ENCODE peak calls at places on chromosome 3, in six cellular contexts. I, Z, E, O, N and G are unnamed samples.

GRCh38 chr3:39435006-39435748 is 28.7 kb downstream of the RPSA start:
- DNase-seq in I (no peak), O (no peak), Z (no peak), E (no peak), N (no peak), G (no peak)

GRCh38 chr3:55904716-55905115 is 417.6 kb upstream of the WNT5A start:
- DNase-seq in N (no peak), E (no peak), I (no peak), Z (no peak), O (no peak), G (no peak)

GRCh38 chr3:118938183-118938961 is 96.3 kb downstream of the IGSF11 start:
- DNase-seq in O (no peak), N (no peak), E (peak), I (no peak), Z (no peak), G (no peak)

GRCh38 chr3:13027154-13027553 is 46.1 kb downstream of the IQSEC1 start:
- DNase-seq in Z (no peak), I (no peak), E (no peak), N (no peak), O (no peak), G (no peak)

GRCh38 chr3:106204160-106204868 is 335.5 kb upstream of the CBLB start:
- DNase-seq in N (no peak), I (no peak), Z (no peak), E (no peak), O (no peak), G (no peak)

GRCh38 chr3:52983336-52983807 is 62.5 kb downstream of the SFMBT1 start:
- DNase-seq in N (peak), O (peak), Z (no peak), I (no peak), E (no peak), G (peak)

GRCh38 chr3:179652467-179653105 is at the start of gene USP13:
- DNase-seq in Z (peak), N (peak), E (peak), I (no peak), O (peak), G (peak)

GRCh38 chr3:52403271-52403841 is 41.5 kb downstream of the SEMA3G start:
- DNase-seq in E (no peak), N (no peak), I (peak), O (no peak), Z (no peak), G (no peak)

GRCh38 chr3:150414989-150415388 is 6.9 kb downstream of the TSC22D2 start:
- DNase-seq in N (no peak), I (no peak), Z (no peak), E (peak), O (no peak), G (no peak)
- TF ChIP-seq CTCF in N (no peak), I (no peak), Z (no peak), E (no peak), O (no peak), G (no peak)

GRCh38 chr3:72309626-72310025 is 524.7 kb upstream of the PROK2 start:
- DNase-seq in Z (no peak), E (no peak), N (no peak), O (no peak), I (no peak), G (no peak)

GRCh38 chr3:72312339-72312738 is 527.4 kb upstream of the PROK2 start:
- DNase-seq in E (no peak), N (no peak), I (no peak), Z (no peak), O (no peak), G (no peak)

GRCh38 chr3:72307438-72308105 is 522.6 kb upstream of the PROK2 start:
- DNase-seq in Z (no peak), O (no peak), I (no peak), N (no peak), E (no peak), G (no peak)

GRCh38 chr3:72311425-72311824 is 526.5 kb upstream of the PROK2 start:
- DNase-seq in I (no peak), E (no peak), O (no peak), Z (no peak), N (no peak), G (no peak)

DNA sequence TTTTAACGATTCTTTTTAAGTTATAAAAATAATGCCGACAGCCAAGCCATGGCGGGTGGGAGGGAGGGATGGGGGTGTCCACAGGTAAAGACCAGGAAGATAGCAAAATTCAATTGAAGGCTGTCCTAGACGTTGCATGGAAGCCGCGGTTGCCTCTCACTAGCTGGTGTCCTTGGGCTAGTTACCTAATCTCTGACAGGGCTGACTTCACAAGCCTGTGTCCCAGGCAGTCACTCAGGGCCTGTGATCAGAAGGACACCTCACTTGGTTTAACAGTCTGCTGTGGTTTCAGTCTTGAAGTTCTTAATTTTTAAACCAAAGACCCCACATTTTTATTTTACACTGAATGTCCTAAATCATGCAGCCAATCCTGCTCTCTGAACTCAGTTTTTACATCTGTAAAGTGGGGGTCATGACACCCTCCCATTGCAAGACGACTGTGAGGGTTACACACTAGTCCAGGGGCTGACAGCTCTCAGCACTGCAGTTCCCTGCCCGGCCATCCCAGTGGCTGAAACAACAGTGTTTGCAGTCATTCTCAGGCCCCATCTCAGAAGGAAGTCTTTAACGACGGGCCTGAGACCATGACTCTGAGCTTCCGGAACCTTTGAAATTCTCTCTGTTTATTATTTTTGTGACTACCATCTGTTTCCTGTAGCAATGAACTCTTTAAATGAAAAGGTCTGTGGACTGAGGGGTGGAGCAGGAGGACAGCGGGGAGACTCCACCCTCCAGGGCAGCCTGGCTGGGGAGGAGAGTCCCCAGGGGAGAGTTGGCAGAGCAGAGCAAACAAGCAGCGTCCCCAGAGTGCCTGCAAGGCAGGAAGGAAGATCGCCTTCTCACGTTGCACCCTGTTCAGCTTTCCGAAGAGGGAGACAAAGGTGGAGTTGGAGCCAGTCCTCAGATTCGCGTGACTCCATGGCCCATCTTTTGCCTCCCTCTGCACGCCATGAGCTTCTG is 525.4 kb upstream of the PROK2 start:
- DNase-seq in Z (no peak), N (no peak), E (peak), I (peak), O (peak), G (no peak)
- TF ChIP-seq CTCF in Z (no peak), N (no peak), E (no peak), I (no peak), O (peak), G (no peak)

DNA sequence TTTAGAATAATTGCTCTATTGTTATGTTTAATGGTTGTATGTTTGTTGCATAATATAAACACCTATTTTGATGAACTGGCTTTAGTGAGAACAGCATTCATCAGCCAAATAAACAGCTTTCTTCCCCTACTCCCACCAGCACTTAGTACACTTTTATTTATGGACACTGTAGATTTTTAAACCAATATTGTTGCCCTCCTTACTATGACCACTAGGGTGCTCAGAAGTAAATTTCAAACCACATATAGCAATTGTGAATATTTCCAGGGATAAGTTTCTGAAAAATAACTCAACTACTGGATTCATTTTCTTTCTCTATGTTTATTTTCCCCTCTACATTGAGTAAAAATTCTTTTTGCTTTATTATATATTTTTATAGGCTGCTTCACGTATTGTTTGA is 84.7 kb upstream of the PTX3 start:
- DNase-seq in N (no peak), Z (no peak), E (peak), O (no peak), I (no peak), G (no peak)
- TF ChIP-seq CTCF in N (no peak), Z (peak), E (peak), O (no peak), I (no peak), G (no peak)

GRCh38 chr3:72100626-72101187 is 315.8 kb upstream of the PROK2 start:
- DNase-seq in O (peak), E (peak), Z (peak), I (peak), N (peak), G (peak)
- TF ChIP-seq CTCF in O (no peak), E (no peak), Z (no peak), I (no peak), N (no peak), G (no peak)

GRCh38 chr3:115087512-115087911 is 59.6 kb downstream of the ZBTB20 start:
- DNase-seq in Z (no peak), N (no peak), O (no peak), E (no peak), I (no peak), G (no peak)

GRCh38 chr3:115081444-115081843 is 65.6 kb downstream of the ZBTB20 start:
- DNase-seq in N (no peak), O (no peak), E (no peak), I (no peak), Z (no peak), G (no peak)

GRCh38 chr3:115084686-115085085 is 62.4 kb downstream of the ZBTB20 start:
- DNase-seq in E (no peak), I (no peak), Z (no peak), O (no peak), N (no peak), G (no peak)

GRCh38 chr3:115086379-115086778 is 60.7 kb downstream of the ZBTB20 start:
- DNase-seq in E (no peak), Z (no peak), I (no peak), O (no peak), N (no peak), G (no peak)

DNA sequence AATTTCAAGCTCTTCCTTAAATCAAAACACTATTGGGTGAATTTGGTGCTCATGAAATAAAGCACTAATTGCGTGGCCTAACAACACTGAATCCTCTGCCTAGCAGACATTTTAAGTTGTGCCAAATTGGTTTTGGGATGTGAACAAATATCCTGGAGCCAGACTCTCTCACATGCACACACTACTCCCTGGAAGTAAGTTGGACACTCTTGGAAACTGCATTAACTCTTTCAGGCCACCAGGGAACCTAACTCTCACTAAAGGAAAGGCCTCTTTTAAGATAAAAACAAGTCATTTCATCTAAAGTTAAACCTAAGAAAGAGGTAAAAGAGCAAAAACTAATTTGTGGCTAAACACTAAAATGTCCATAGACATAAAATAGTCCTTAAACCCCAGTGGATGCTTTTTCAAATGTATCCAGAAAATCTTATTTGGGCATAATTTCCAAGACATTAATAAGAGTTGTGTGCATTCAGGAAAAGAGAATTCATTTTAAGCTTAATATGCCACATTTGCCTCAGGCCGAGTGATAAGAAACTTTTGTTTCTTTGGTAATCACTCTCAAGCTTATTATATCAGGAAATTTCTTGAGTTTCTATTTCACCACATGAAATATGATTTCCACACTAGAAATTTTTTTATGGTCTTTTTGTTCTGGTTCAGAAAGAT is 61.8 kb downstream of the ZBTB20 start:
- DNase-seq in Z (no peak), I (no peak), E (peak), O (no peak), N (no peak), G (no peak)
- TF ChIP-seq CTCF in Z (no peak), I (no peak), E (peak), O (no peak), N (no peak), G (no peak)

GRCh38 chr3:71317140-71317539 is 266.4 kb downstream of the FOXP1 start:
- DNase-seq in O (no peak), E (no peak), I (no peak), N (no peak), Z (no peak), G (no peak)

GRCh38 chr3:71316378-71316777 is 267.1 kb downstream of the FOXP1 start:
- DNase-seq in N (no peak), I (no peak), E (no peak), O (no peak), Z (no peak), G (no peak)

GRCh38 chr3:71317749-71318458 is 265.6 kb downstream of the FOXP1 start:
- DNase-seq in Z (no peak), O (no peak), E (no peak), N (no peak), I (no peak), G (no peak)

GRCh38 chr3:71318459-71318827 is 265.1 kb downstream of the FOXP1 start:
- DNase-seq in I (no peak), O (no peak), N (no peak), Z (no peak), E (no peak), G (no peak)

GRCh38 chr3:71319771-71320170 is 263.8 kb downstream of the FOXP1 start:
- DNase-seq in O (no peak), E (no peak), N (no peak), I (no peak), Z (no peak), G (no peak)
- TF ChIP-seq CTCF in O (no peak), E (no peak), N (no peak), I (no peak), Z (no peak), G (no peak)

DNA sequence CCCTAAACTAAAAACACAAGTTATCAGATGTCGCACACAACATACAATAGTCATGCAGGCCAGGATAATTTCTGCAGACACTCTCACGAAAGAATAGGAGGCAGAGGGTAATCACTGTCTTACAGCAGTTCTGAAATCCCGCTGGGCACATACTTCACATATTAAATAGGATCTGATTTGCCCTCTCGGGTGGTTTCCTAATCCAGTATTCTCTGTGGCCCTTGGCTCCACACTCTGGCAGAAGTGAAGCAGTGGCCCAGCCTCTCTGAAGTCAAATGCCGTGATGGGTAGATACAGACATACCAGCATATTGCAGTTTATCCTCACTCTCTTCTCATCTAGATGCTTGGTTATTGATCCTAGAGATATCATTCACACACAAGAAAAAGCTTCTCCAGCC is 19.0 kb downstream of the GADL1 start:
- DNase-seq in E (no peak), N (no peak), Z (no peak), O (no peak), I (no peak), G (no peak)
- TF ChIP-seq CTCF in E (no peak), N (no peak), Z (no peak), O (no peak), I (no peak), G (no peak)

GRCh38 chr3:43165786-43166185 is 59.9 kb upstream of the POMGNT2 start:
- DNase-seq in O (no peak), Z (no peak), I (no peak), E (no peak), N (no peak), G (no peak)

GRCh38 chr3:43162573-43163084 is 56.8 kb upstream of the POMGNT2 start:
- DNase-seq in I (peak), O (no peak), Z (no peak), N (peak), E (no peak), G (peak)

GRCh38 chr3:43161684-43162512 is 56.0 kb upstream of the POMGNT2 start:
- DNase-seq in E (peak), I (no peak), O (no peak), N (no peak), Z (no peak), G (no peak)

GRCh38 chr3:43166406-43166805 is 60.5 kb upstream of the POMGNT2 start:
- DNase-seq in O (no peak), E (no peak), I (no peak), Z (no peak), N (no peak), G (no peak)

GRCh38 chr3:43163895-43164493 is 58.1 kb upstream of the POMGNT2 start:
- DNase-seq in E (no peak), O (no peak), I (no peak), N (no peak), Z (no peak), G (no peak)
- TF ChIP-seq CTCF in E (no peak), O (no peak), I (no peak), N (no peak), Z (no peak), G (no peak)

GRCh38 chr3:46442591-46443530 is 21.8 kb downstream of the LTF start:
- DNase-seq in I (peak), Z (peak), O (peak), N (no peak), E (peak), G (no peak)
- TF ChIP-seq CTCF in I (peak), Z (peak), O (peak), N (no peak), E (peak), G (no peak)